ENCODE peak calls at places on chromosomes 2 and 18, in four cellular contexts. X is AG09309; T is PC-3; B is stimulated activated CD4-positive, alpha-beta T cell treated with anti-CD3 and anti-CD28 coated beads, Interleukin-1b, Interleukin-23, amount 100 ng/mL, for 1 hour. I is an unnamed sample.

GRCh38 chr2:110114007-110114591 is 1.5 kb downstream of the MALL start:
- DNase-seq in B (no peak), T (peak; percentile 95), X (no peak), I (no peak)

GRCh38 chr2:30201990-30202389 is 29.3 kb upstream of the LBH start:
- DNase-seq in B (no peak), T (no peak), X (no peak), I (no peak)

GRCh38 chr2:43106767-43107527 is 119.5 kb downstream of the ZFP36L2 start:
- DNase-seq in X (no peak), B (no peak), T (no peak), I (no peak)

GRCh38 chr18:77000527-77000926 is 132.1 kb downstream of the MBP start:
- DNase-seq in X (no peak), T (peak; percentile 60), B (peak; percentile 27), I (no peak)

GRCh38 chr2:195961873-195962272 is 106.8 kb downstream of the DNAH7 start:
- DNase-seq in T (no peak), X (no peak), B (no peak), I (no peak)

GRCh38 chr2:200618590-200619021 is 32.8 kb downstream of the AOX1 start:
- DNase-seq in B (no peak), X (peak; percentile 70), T (peak; percentile 34), I (no peak)

GRCh38 chr2:232984451-232985207 is 28.4 kb downstream of the NGEF start:
- DNase-seq in B (no peak), T (no peak), X (no peak), I (no peak)

GRCh38 chr2:159788218-159788617 is 9.8 kb downstream of the CD302 start:
- DNase-seq in X (no peak), T (peak; percentile 88), B (no peak), I (no peak)

GRCh38 chr2:8761529-8762164 is 75.8 kb downstream of the KIDINS220 start:
- DNase-seq in X (peak; percentile 7), B (no peak), T (peak; percentile 77), I (no peak)

GRCh38 chr2:176461098-176461497 is 191.9 kb downstream of the MTX2 start:
- DNase-seq in T (peak; percentile 39), B (no peak), X (no peak), I (no peak)

GRCh38 chr2:69495008-69495407 is 57.8 kb upstream of the NFU1 start:
- DNase-seq in T (no peak), X (no peak), B (no peak), I (no peak)

GRCh38 chr2:216690451-216691209 is 4.7 kb downstream of the IGFBP5 start:
- DNase-seq in B (no peak), T (no peak), X (peak; percentile 78), I (peak; percentile 74)

GRCh38 chr2:178223806-178224205 is 29.5 kb downstream of the OSBPL6 start:
- DNase-seq in X (no peak), B (no peak), T (no peak), I (no peak)

GRCh38 chr18:9838144-9838877 is 47.5 kb upstream of the TXNDC2 start:
- DNase-seq in T (no peak), X (peak; percentile 48), B (no peak), I (no peak)

GRCh38 chr2:129331638-129332037 is 647.8 kb upstream of the RAB6C start:
- DNase-seq in B (no peak), T (no peak), X (no peak), I (no peak)

GRCh38 chr2:226625951-226626350 is 173.7 kb downstream of the IRS1 start:
- DNase-seq in T (no peak), B (no peak), X (no peak), I (no peak)

GRCh38 chr18:3126457-3127097 is 93.2 kb downstream of the MYOM1 start:
- DNase-seq in T (no peak), X (no peak), B (no peak), I (no peak)

GRCh38 chr2:54808642-54809041 is 85.2 kb downstream of the EML6 start:
- DNase-seq in B (no peak), T (no peak), X (peak; percentile 5), I (no peak)

GRCh38 chr18:13112982-13113381 is 105.6 kb upstream of the LDLRAD4 start:
- DNase-seq in T (peak; percentile 26), X (no peak), B (no peak), I (no peak)

GRCh38 chr18:42045346-42045745 is 90.3 kb downstream of the PIK3C3 start:
- DNase-seq in X (no peak), B (no peak), T (no peak), I (no peak)

GRCh38 chr2:161344737-161345136 is 36.5 kb downstream of the PSMD14 start:
- DNase-seq in B (no peak), T (no peak), X (no peak), I (no peak)